ENCODE peak calls at places on chromosomes 4 and X, in five cellular contexts. Z, L, V, U and K are unnamed samples.

GRCh38 chrX:132101799-132102198 is 26.0 kb downstream of the FRMD7 start:
- DNase-seq in Z (no peak), L (no peak), V (no peak), U (no peak), K (no peak)

GRCh38 chr4:9999956-10000551 is 21.2 kb downstream of the SLC2A9 start:
- DNase-seq in Z (no peak), L (no peak), V (no peak), U (no peak), K (no peak)

GRCh38 chr4:150242820-150243458 is 164.7 kb downstream of the DCLK2 start:
- DNase-seq in Z (no peak), L (peak), V (no peak), U (no peak), K (peak)

GRCh38 chrX:29555465-29556091 is 659.8 kb upstream of the MAGEB2 start:
- DNase-seq in Z (no peak), L (no peak), V (no peak), U (peak), K (no peak)

GRCh38 chrX:12984629-12985303 is 9.9 kb downstream of the TMSB4X start:
- DNase-seq in Z (no peak), L (no peak), V (no peak), U (no peak), K (no peak)

GRCh38 chr4:158666892-158667291 is 4.8 kb downstream of the C4orf46 start:
- DNase-seq in Z (no peak), L (no peak), V (no peak), U (no peak), K (no peak)

GRCh38 chrX:40931921-40932320 is 153.3 kb upstream of the USP9X start:
- DNase-seq in Z (no peak), L (no peak), V (no peak), U (no peak), K (no peak)

GRCh38 chr4:92234393-92235176 is 69.2 kb upstream of the GRID2 start:
- DNase-seq in Z (peak), L (no peak), V (no peak), U (no peak), K (no peak)

GRCh38 chr4:3323071-3323481 is 30.3 kb downstream of the RGS12 start:
- DNase-seq in Z (peak), L (no peak), V (no peak), U (no peak), K (no peak)

GRCh38 chr4:180726611-180727010 is 1516.6 kb upstream of the TENM3 start:
- DNase-seq in Z (no peak), L (no peak), V (no peak), U (no peak), K (no peak)

GRCh38 chr4:189823611-189824010 is 117.1 kb upstream of the FRG1 start:
- DNase-seq in Z (no peak), L (no peak), V (no peak), U (no peak), K (no peak)

GRCh38 chr4:158121203-158121586 is 51.6 kb downstream of the GASK1B start:
- DNase-seq in Z (peak), L (no peak), V (no peak), U (no peak), K (no peak)

GRCh38 chrX:151596282-151596681 is 32.8 kb downstream of the PASD1 start:
- DNase-seq in Z (no peak), L (no peak), V (no peak), U (no peak), K (no peak)

GRCh38 chr4:81919238-81919637 is 447.5 kb upstream of the RASGEF1B start:
- DNase-seq in Z (peak), L (no peak), V (no peak), U (no peak), K (peak)

GRCh38 chr4:139528377-139529005 is 27.5 kb downstream of the SETD7 start:
- DNase-seq in Z (no peak), L (no peak), V (no peak), U (peak), K (no peak)

GRCh38 chr4:600850-601515 is 24.4 kb upstream of the PDE6B start:
- DNase-seq in Z (no peak), L (no peak), V (no peak), U (no peak), K (no peak)

GRCh38 chr4:185532795-185533324 is 2.4 kb downstream of the PDLIM3 start:
- DNase-seq in Z (no peak), L (no peak), V (no peak), U (no peak), K (no peak)

GRCh38 chrX:120753413-120754251 is 122.0 kb downstream of the CT47B1 start:
- DNase-seq in Z (no peak), L (no peak), V (no peak), U (no peak), K (no peak)

GRCh38 chrX:149152941-149153340 is 352.2 kb downstream of the IDS start:
- DNase-seq in Z (no peak), L (no peak), V (no peak), U (no peak), K (no peak)

GRCh38 chrX:100748133-100748532 is 16.2 kb upstream of the SYTL4 start:
- DNase-seq in Z (peak), L (no peak), V (no peak), U (no peak), K (no peak)

GRCh38 chrX:22325091-22325490 is 52.4 kb downstream of the CBLL2 start:
- DNase-seq in Z (no peak), L (no peak), V (no peak), U (no peak), K (no peak)

GRCh38 chr4:17322514-17322913 is 189.4 kb downstream of the QDPR start:
- DNase-seq in Z (no peak), L (no peak), V (no peak), U (no peak), K (no peak)

GRCh38 chrX:101429934-101430333 is 21.9 kb downstream of the HNRNPH2 start:
- DNase-seq in Z (no peak), L (no peak), V (no peak), U (no peak), K (no peak)

GRCh38 chr4:156672492-156672891 is 299.1 kb downstream of the PDGFC start:
- DNase-seq in Z (no peak), L (no peak), V (no peak), U (no peak), K (no peak)

GRCh38 chrX:150236304-150236703 is 126.8 kb upstream of the MAMLD1 start:
- DNase-seq in Z (no peak), L (no peak), V (peak), U (no peak), K (no peak)

GRCh38 chrX:24149346-24150050 is at the start of gene ZFX:
- DNase-seq in Z (peak), L (no peak), V (peak), U (no peak), K (no peak)

GRCh38 chr4:176358083-176358469 is 38.3 kb downstream of the SPCS3 start:
- DNase-seq in Z (no peak), L (no peak), V (no peak), U (no peak), K (no peak)

GRCh38 chr4:13635281-13635799 is 7.8 kb upstream of the BOD1L1 start:
- DNase-seq in Z (no peak), L (no peak), V (no peak), U (no peak), K (no peak)

GRCh38 chrX:42175843-42176242 is 252.5 kb upstream of the CASK start:
- DNase-seq in Z (no peak), L (no peak), V (no peak), U (no peak), K (no peak)

GRCh38 chr4:164383187-164384181 is 370.4 kb upstream of the SMIM31 start:
- DNase-seq in Z (no peak), L (peak), V (peak), U (no peak), K (no peak)

GRCh38 chrX:15244421-15244820 is 25.5 kb downstream of the ASB9 start:
- DNase-seq in Z (no peak), L (no peak), V (no peak), U (no peak), K (no peak)

GRCh38 chrX:43964936-43965335 is 8.3 kb downstream of the NDP start:
- DNase-seq in Z (no peak), L (no peak), V (no peak), U (no peak), K (no peak)

GRCh38 chr4:139603576-139604387 is 47.8 kb upstream of the SETD7 start:
- DNase-seq in Z (peak), L (no peak), V (no peak), U (peak), K (peak)

GRCh38 chr4:127352220-127352619 is 280.5 kb upstream of the INTU start:
- DNase-seq in Z (no peak), L (no peak), V (no peak), U (no peak), K (no peak)

GRCh38 chr4:38046735-38047487 is 86.7 kb downstream of the PTTG2 start:
- DNase-seq in Z (no peak), L (peak), V (no peak), U (no peak), K (no peak)

GRCh38 chr4:143667461-143667860 is 33.0 kb downstream of the FREM3 start:
- DNase-seq in Z (no peak), L (no peak), V (no peak), U (no peak), K (no peak)
- TF ChIP-seq SUZ12 in Z (no peak), L (no peak), V (no peak), U (no peak), K (no peak)

GRCh38 chr4:80077639-80078038 is 4.6 kb upstream of the ANTXR2 start:
- DNase-seq in Z (no peak), L (no peak), V (no peak), U (no peak), K (no peak)
- TF ChIP-seq SUZ12 in Z (no peak), L (no peak), V (no peak), U (no peak), K (no peak)

GRCh38 chr4:173878701-173879100 is 348.7 kb upstream of the HAND2 start:
- DNase-seq in Z (no peak), L (no peak), V (no peak), U (no peak), K (peak)
- TF ChIP-seq SUZ12 in Z (no peak), L (no peak), V (no peak), U (no peak), K (no peak)

GRCh38 chr4:2256781-2257191 is 5.1 kb downstream of the MXD4 start:
- DNase-seq in Z (no peak), L (no peak), V (peak), U (no peak), K (no peak)
- TF ChIP-seq SUZ12 in Z (no peak), L (no peak), V (no peak), U (no peak), K (no peak)